ENCODE peak calls at places on chromosomes 13 and 19, in four cellular contexts. P is iPS DF 6.9; W is stimulated activated CD4-positive, alpha-beta T cell treated with anti-CD3 and anti-CD28 coated beads, TNF-alpha, amount 100 ng/mL, for 24 hours; L is HCT116. T is an unnamed sample.

GRCh38 chr13:114112826-114113322 is 19.5 kb downstream of the RASA3 start:
- DNase-seq in W (no peak), P (no peak), L (no peak), T (no peak)

GRCh38 chr19:10290876-10291553 is 1.3 kb downstream of the ICAM5 start:
- DNase-seq in L (peak; percentile 50), W (no peak), P (no peak), T (no peak)

GRCh38 chr19:14118165-14119051 is 846 bp upstream of the PRKACA start:
- DNase-seq in L (no peak), W (no peak), P (no peak), T (peak; percentile 64)

GRCh38 chr19:2429917-2430570 is 2.7 kb upstream of the TIMM13 start:
- DNase-seq in W (no peak), L (no peak), P (no peak), T (no peak)

GRCh38 chr13:90302113-90302512 is 1045.4 kb upstream of the MIR17HG start:
- DNase-seq in L (no peak), P (no peak), W (no peak), T (no peak)

GRCh38 chr19:46180701-46181385 is 32.8 kb downstream of the IGFL2 start:
- DNase-seq in P (no peak), W (no peak), L (peak; percentile 15), T (no peak)

GRCh38 chr19:19426799-19427198 is 21.3 kb downstream of the GATAD2A start:
- DNase-seq in P (no peak), W (no peak), L (no peak), T (no peak)

GRCh38 chr19:3374369-3375112 is 8.2 kb downstream of the NFIC start:
- DNase-seq in P (no peak), L (no peak), W (no peak), T (no peak)

GRCh38 chr19:57034544-57034943 is 85.2 kb upstream of the USP29 start:
- DNase-seq in L (no peak), P (no peak), W (no peak), T (no peak)

GRCh38 chr19:3270908-3271307 is 46.4 kb downstream of the CELF5 start:
- DNase-seq in W (no peak), L (peak; percentile 26), P (no peak), T (peak; percentile 46)

GRCh38 chr13:97852181-97852874 is 101.1 kb upstream of the IPO5 start:
- DNase-seq in L (no peak), P (no peak), W (no peak), T (no peak)

GRCh38 chr13:94176576-94176975 is 302.9 kb downstream of the DCT start:
- DNase-seq in P (no peak), L (no peak), W (no peak), T (no peak)

GRCh38 chr13:39684531-39685137 is 29.2 kb downstream of the COG6 start:
- DNase-seq in P (no peak), W (no peak), L (peak; percentile 15), T (no peak)

GRCh38 chr13:113140677-113141590 is 17.5 kb upstream of the PROZ start:
- DNase-seq in L (no peak), W (no peak), P (no peak), T (no peak)

GRCh38 chr13:66996503-66996902 is 233.6 kb downstream of the PCDH9 start:
- DNase-seq in L (no peak), W (no peak), P (no peak), T (no peak)